ENCODE peak calls at places on chromosomes 7 and 10, in eight cellular contexts. Q is BJ, Y is AG09319, N is brain microvascular endothelial cell, U is ovary, X is transverse colon, G is uterus, R is tibial artery. T is an unnamed sample.

GRCh38 chr7:90552521-90552920 is 43.6 kb upstream of the CDK14 start:
- DNase-seq in Q (no peak), Y (no peak), N (no peak), U (no peak), X (no peak), G (no peak), R (no peak), T (no peak)

GRCh38 chr10:103847909-103848468 is 7.4 kb downstream of the SH3PXD2A start:
- DNase-seq in Q (no peak), Y (no peak), N (no peak), U (peak), X (no peak), G (no peak), R (no peak), T (no peak)

GRCh38 chr7:117931314-117931713 is 58.1 kb upstream of the CTTNBP2 start:
- DNase-seq in Q (no peak), Y (no peak), N (no peak), U (no peak), X (no peak), G (no peak), R (no peak), T (no peak)

GRCh38 chr7:80478683-80479082 is 33.2 kb downstream of the GNAT3 start:
- DNase-seq in Q (no peak), Y (no peak), N (peak), U (no peak), X (no peak), G (no peak), R (no peak), T (no peak)

GRCh38 chr7:45390180-45390579 is 184.0 kb upstream of the ADCY1 start:
- DNase-seq in Q (no peak), Y (no peak), N (no peak), U (no peak), X (no peak), G (no peak), R (no peak), T (no peak)

GRCh38 chr10:95472304-95473088 is 88.7 kb downstream of the SORBS1 start:
- DNase-seq in Q (no peak), Y (no peak), N (no peak), U (no peak), X (no peak), G (no peak), R (no peak), T (no peak)

GRCh38 chr10:89535185-89536012 is at the start of gene SLC16A12:
- DNase-seq in Q (no peak), Y (no peak), N (no peak), U (peak), X (no peak), G (no peak), R (no peak), T (peak)

GRCh38 chr7:142626420-142627035 is 122.7 kb upstream of the PRSS1 start:
- DNase-seq in Q (no peak), Y (no peak), N (peak), U (no peak), X (peak), G (no peak), R (no peak), T (peak)

GRCh38 chr7:82481499-82482097 is 38.0 kb upstream of the CACNA2D1 start:
- DNase-seq in Q (no peak), Y (peak), N (no peak), U (no peak), X (no peak), G (no peak), R (no peak), T (no peak)

GRCh38 chr7:30546596-30546995 is 42.0 kb upstream of the GGCT start:
- DNase-seq in Q (no peak), Y (no peak), N (no peak), U (no peak), X (no peak), G (no peak), R (no peak), T (no peak)

GRCh38 chr10:23172429-23172828 is 19.7 kb upstream of the PTF1A start:
- DNase-seq in Q (no peak), Y (no peak), N (no peak), U (no peak), X (no peak), G (no peak), R (no peak), T (no peak)

GRCh38 chr7:100034871-100035510 is 14.6 kb upstream of the ZSCAN21 start:
- DNase-seq in Q (no peak), Y (peak), N (peak), U (no peak), X (no peak), G (no peak), R (no peak), T (no peak)

GRCh38 chr10:49508249-49508648 is 30.7 kb downstream of the ERCC6 start:
- DNase-seq in Q (no peak), Y (no peak), N (no peak), U (no peak), X (no peak), G (no peak), R (no peak), T (no peak)

GRCh38 chr7:106462365-106462859 is 177.6 kb upstream of the NAMPT start:
- DNase-seq in Q (no peak), Y (no peak), N (peak), U (no peak), X (no peak), G (no peak), R (no peak), T (no peak)

GRCh38 chr7:47571355-47572100 is 10.4 kb downstream of the TNS3 start:
- DNase-seq in Q (peak), Y (peak), N (peak), U (peak), X (peak), G (peak), R (peak), T (no peak)

GRCh38 chr7:47488969-47489342 is 93.0 kb downstream of the TNS3 start:
- DNase-seq in Q (no peak), Y (no peak), N (no peak), U (no peak), X (no peak), G (no peak), R (no peak), T (no peak)

GRCh38 chr7:142885311-142886230 is at the start of gene TRPV6:
- DNase-seq in Q (no peak), Y (no peak), N (no peak), U (no peak), X (peak), G (peak), R (no peak), T (peak)

GRCh38 chr7:5546626-5547025 is 123.0 kb upstream of the TNRC18 start:
- DNase-seq in Q (no peak), Y (no peak), N (no peak), U (no peak), X (no peak), G (no peak), R (no peak), T (no peak)

GRCh38 chr10:132027423-132027983 is 38.2 kb upstream of the JAKMIP3 start:
- DNase-seq in Q (no peak), Y (no peak), N (peak), U (no peak), X (no peak), G (no peak), R (no peak), T (no peak)

GRCh38 chr10:110835841-110836240 is 35.9 kb upstream of the PDCD4 start:
- DNase-seq in Q (no peak), Y (no peak), N (no peak), U (no peak), X (no peak), G (no peak), R (no peak), T (no peak)

GRCh38 chr7:75056476-75056875 is 17.1 kb downstream of the RCC1L start:
- DNase-seq in Q (peak), Y (peak), N (peak), U (peak), X (no peak), G (peak), R (no peak), T (no peak)

GRCh38 chr7:24842449-24843241 is 85.4 kb upstream of the GSDME start:
- DNase-seq in Q (no peak), Y (no peak), N (no peak), U (no peak), X (no peak), G (no peak), R (no peak), T (no peak)

GRCh38 chr7:159204664-159205063 is 60.0 kb upstream of the VIPR2 start:
- DNase-seq in Q (no peak), Y (no peak), N (no peak), U (no peak), X (no peak), G (no peak), R (no peak), T (no peak)

DNA sequence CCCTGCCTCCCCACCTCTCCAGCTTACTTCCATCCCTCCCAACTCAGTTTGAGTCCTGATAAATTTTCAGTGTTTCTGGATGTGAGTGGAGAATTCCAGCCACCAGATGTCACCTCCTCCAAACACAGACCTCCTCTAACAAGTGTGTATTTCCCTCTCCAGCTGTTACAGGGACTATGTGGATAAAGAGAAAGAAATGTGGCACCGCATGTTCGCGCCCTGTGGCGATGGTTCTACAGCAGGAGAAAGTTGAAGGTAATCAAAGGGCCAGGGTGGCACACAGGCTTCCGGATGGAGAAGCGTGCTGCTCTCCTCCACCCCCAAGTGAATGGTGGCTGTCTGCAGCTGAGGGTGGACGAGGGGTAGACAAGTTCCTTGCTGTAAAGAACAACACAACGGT is 14.7 kb downstream of the FKBP6 start:
- DNase-seq in Q (no peak), Y (no peak), N (peak), U (no peak), X (no peak), G (peak), R (no peak), T (no peak)
- TF ChIP-seq CTCF in Q (peak), Y (peak), N (peak), U (no peak), X (peak), G (peak), R (peak), T (peak)

GRCh38 chr7:155261031-155261985 is 36.4 kb upstream of the INSIG1 start:
- DNase-seq in Q (no peak), Y (no peak), N (no peak), U (no peak), X (no peak), G (no peak), R (no peak), T (no peak)
- TF ChIP-seq CTCF in Q (no peak), Y (no peak), N (no peak), U (no peak), X (no peak), G (no peak), R (no peak), T (no peak)

GRCh38 chr10:45377321-45377720 is 3.3 kb downstream of the ALOX5 start:
- DNase-seq in Q (no peak), Y (no peak), N (no peak), U (no peak), X (no peak), G (no peak), R (no peak), T (no peak)
- TF ChIP-seq CTCF in Q (no peak), Y (no peak), N (no peak), U (no peak), X (no peak), G (no peak), R (no peak), T (no peak)

GRCh38 chr10:34286136-34286739 is 528.9 kb downstream of the PARD3 start:
- DNase-seq in Q (no peak), Y (no peak), N (no peak), U (no peak), X (no peak), G (no peak), R (no peak), T (no peak)
- TF ChIP-seq CTCF in Q (no peak), Y (no peak), N (peak), U (no peak), X (no peak), G (no peak), R (no peak), T (no peak)

T was measured in nephron progenitor cell.